ENCODE peak calls at places on chromosomes 3 and 15, in five cellular contexts. G is heart left ventricle; T is neural crest cell; H is activated naive CD8-positive, alpha-beta T cell treated with anti-CD3 and anti-CD28 coated beads, Interleukin-2, amount 50 U/mL, for 24 hours; D is aorta. V is an unnamed sample.

GRCh38 chr3:177860236-177860635 is 663.0 kb upstream of the TBL1XR1 start:
- DNase-seq in G (no peak), H (no peak), T (no peak), D (no peak), V (no peak)

GRCh38 chr3:179801831-179802230 is 149.0 kb downstream of the USP13 start:
- DNase-seq in T (no peak), D (no peak), H (no peak), G (no peak), V (no peak)

GRCh38 chr15:44726568-44727461 is 9.5 kb upstream of the TRIM69 start:
- DNase-seq in T (no peak), G (peak; percentile 56), D (no peak), H (peak; percentile 71), V (peak; percentile 66)

GRCh38 chr15:71043373-71043772 is 71.9 kb upstream of the THSD4 start:
- DNase-seq in H (no peak), G (no peak), D (no peak), T (no peak), V (peak; percentile 98)

GRCh38 chr3:152296382-152296781 is 27.7 kb downstream of the MBNL1 start:
- DNase-seq in G (no peak), T (no peak), H (no peak), D (no peak), V (no peak)

GRCh38 chr3:58471025-58471887 is 20.6 kb upstream of the KCTD6 start:
- DNase-seq in G (no peak), D (no peak), T (no peak), H (peak; percentile 49), V (peak; percentile 21)

GRCh38 chr15:95765161-95765560 is 565.3 kb upstream of the NR2F2 start:
- DNase-seq in D (no peak), T (no peak), G (no peak), H (no peak), V (no peak)

GRCh38 chr3:32438596-32439344 is 47.1 kb downstream of the CMTM7 start:
- DNase-seq in G (no peak), H (no peak), D (no peak), T (no peak), V (no peak)

GRCh38 chr3:172609750-172610149 is 86.5 kb upstream of the TNFSF10 start:
- DNase-seq in H (no peak), D (no peak), T (no peak), G (no peak), V (no peak)

GRCh38 chr3:130838898-130839572 is 54.8 kb upstream of the ATP2C1 start:
- DNase-seq in H (no peak), T (no peak), G (no peak), D (no peak), V (no peak)

GRCh38 chr3:150970665-150971327 is 1.7 kb downstream of the CLRN1 start:
- DNase-seq in D (no peak), T (no peak), G (no peak), H (no peak), V (no peak)

GRCh38 chr3:58394339-58394738 is 39.3 kb downstream of the PDHB start:
- DNase-seq in T (no peak), H (no peak), D (no peak), G (no peak), V (no peak)

GRCh38 chr3:157174265-157174615 is 14.3 kb upstream of the CCNL1 start:
- DNase-seq in D (peak; percentile 82), G (peak; percentile 30), H (peak; percentile 36), T (no peak), V (no peak)

GRCh38 chr15:77983708-77984445 is 93.6 kb downstream of the TBC1D2B start:
- DNase-seq in G (no peak), D (peak; percentile 72), H (no peak), T (no peak), V (no peak)